ENCODE peak calls at places on chromosomes 1 and 21, in five cellular contexts. T, V, C, X and G are unnamed samples.

GRCh38 chr1:15501208-15502032 is 22.6 kb downstream of the CASP9 start:
- DNase-seq in V (peak; percentile 60), C (no peak), T (peak; percentile 80), X (peak; percentile 55), G (peak; percentile 55)

GRCh38 chr1:186798960-186799688 is 29.6 kb upstream of the PLA2G4A start:
- DNase-seq in C (no peak), V (peak; percentile 31), T (no peak), X (no peak), G (no peak)

GRCh38 chr1:11648039-11648438 is 6.2 kb downstream of the FBXO2 start:
- DNase-seq in V (no peak), T (no peak), X (peak; percentile 61), C (no peak), G (no peak)

GRCh38 chr1:165395522-165396300 is 39.2 kb upstream of the LMX1A start:
- DNase-seq in T (no peak), X (no peak), V (no peak), C (peak; percentile 9), G (no peak)

GRCh38 chr1:205664399-205665108 is 15.8 kb downstream of the SLC45A3 start:
- DNase-seq in T (no peak), C (no peak), X (peak; percentile 47), V (no peak), G (peak; percentile 33)

GRCh38 chr1:246355421-246356230 is 151.5 kb downstream of the SMYD3 start:
- DNase-seq in V (no peak), C (no peak), X (no peak), T (no peak), G (peak; percentile 44)

GRCh38 chr1:46613661-46614603 is 2.7 kb downstream of the MOB3C start:
- DNase-seq in T (no peak), C (peak; percentile 42), V (peak; percentile 14), X (no peak), G (peak; percentile 30)

GRCh38 chr1:844472-845026 is 79.2 kb upstream of the SAMD11 start:
- DNase-seq in C (no peak), V (no peak), X (no peak), T (no peak), G (no peak)

GRCh38 chr1:106798991-106799390 is 257.5 kb upstream of the PRMT6 start:
- DNase-seq in X (no peak), T (no peak), V (no peak), C (no peak), G (no peak)

GRCh38 chr21:31727181-31727580 is 4.7 kb downstream of the SCAF4 start:
- DNase-seq in V (no peak), C (no peak), X (no peak), T (no peak), G (no peak)

GRCh38 chr1:242524571-242525359 is at the start of gene PLD5:
- DNase-seq in X (no peak), V (peak; percentile 29), T (peak; percentile 40), C (no peak), G (no peak)

DNA sequence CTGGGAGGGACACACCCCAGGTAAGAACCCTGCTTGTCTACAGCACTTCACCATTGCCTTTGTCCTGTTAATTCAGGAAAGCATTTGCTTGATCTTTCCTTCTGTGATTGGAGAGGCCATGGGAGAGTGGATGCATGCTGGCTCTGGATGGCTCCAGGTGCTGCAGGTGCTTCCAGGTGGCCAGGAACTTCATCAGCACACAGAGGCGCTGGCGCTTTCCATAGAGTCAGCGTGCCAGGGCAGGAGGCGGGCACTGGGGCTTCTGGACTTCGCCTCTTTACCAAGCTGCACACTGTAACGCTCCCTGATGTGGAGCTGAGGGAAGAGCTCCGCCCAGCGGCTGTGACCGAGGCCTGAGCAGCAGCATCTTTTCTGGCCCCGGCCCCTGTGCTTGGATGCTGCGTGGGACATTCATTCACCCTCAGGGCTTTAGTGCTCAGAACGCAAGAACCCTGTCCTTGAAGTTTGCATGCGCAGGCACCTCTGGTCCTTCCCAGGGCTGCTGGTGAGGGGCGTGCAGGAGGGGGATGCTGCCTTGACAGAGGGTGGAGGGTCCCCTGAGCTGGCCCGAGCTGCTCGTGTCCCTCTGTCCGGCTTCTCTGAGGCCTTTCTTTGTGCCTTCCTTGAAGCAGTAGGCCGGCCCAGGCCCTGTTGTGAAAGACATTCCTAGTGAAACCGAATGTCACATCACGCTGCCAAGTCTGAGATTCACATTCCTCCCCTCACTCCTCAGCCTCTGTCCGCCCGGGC is 1.6 kb upstream of the MX2 start:
- DNase-seq in C (no peak), V (no peak), X (peak; percentile 46), T (no peak), G (no peak)
- TF ChIP-seq MYC in C (no peak), V (no peak), X (no peak), T (no peak), G (no peak)

GRCh38 chr1:85484716-85485115 is 19.8 kb upstream of the DDAH1 start:
- DNase-seq in T (no peak), X (no peak), V (no peak), C (no peak), G (no peak)

GRCh38 chr1:85490270-85490669 is 25.3 kb upstream of the DDAH1 start:
- DNase-seq in C (no peak), X (peak; percentile 20), T (no peak), V (no peak), G (no peak)

GRCh38 chr1:85484264-85484663 is 19.3 kb upstream of the DDAH1 start:
- DNase-seq in V (no peak), C (no peak), X (no peak), T (no peak), G (no peak)

GRCh38 chr1:85488126-85488525 is 23.2 kb upstream of the DDAH1 start:
- DNase-seq in X (no peak), V (no peak), T (no peak), C (no peak), G (no peak)
- H3K27ac ChIP-seq in X (no peak overlapping the region), V (no peak overlapping the region), T (no peak overlapping the region), C (no peak overlapping the region), G (no peak overlapping the region)

GRCh38 chr1:230495891-230496385 is 69.8 kb upstream of the PGBD5 start:
- DNase-seq in X (no peak), T (peak; percentile 51), V (peak; percentile 29), C (no peak), G (no peak)
- TF ChIP-seq MYC in X (no peak), T (no peak), V (no peak), C (no peak), G (no peak)

GRCh38 chr1:92969517-92969916 is 8.3 kb upstream of the DIPK1A start:
- DNase-seq in V (no peak), T (no peak), X (no peak), C (no peak), G (no peak)
- H3K27ac ChIP-seq in V (no peak overlapping the region), T (no peak overlapping the region), X (no peak overlapping the region), C (no peak overlapping the region), G (no peak overlapping the region)

GRCh38 chr1:34188418-34188817 is 11.7 kb downstream of the C1orf94 start:
- DNase-seq in X (no peak), V (no peak), T (no peak), C (no peak), G (no peak)
- TF ChIP-seq MYC in X (no peak), V (no peak), T (no peak), C (no peak), G (no peak)

GRCh38 chr21:28543975-28544374 is 448.7 kb downstream of the LTN1 start:
- DNase-seq in T (no peak), X (no peak), V (no peak), C (no peak), G (no peak)

GRCh38 chr21:28538987-28539622 is 453.6 kb downstream of the LTN1 start:
- DNase-seq in V (no peak), T (no peak), C (no peak), X (no peak), G (peak; percentile 88)

GRCh38 chr21:28539623-28539988 is 453.1 kb downstream of the LTN1 start:
- DNase-seq in T (no peak), V (no peak), X (no peak), C (no peak), G (no peak)

GRCh38 chr21:28540514-28540913 is 452.2 kb downstream of the LTN1 start:
- DNase-seq in C (no peak), T (no peak), V (no peak), X (no peak), G (peak; percentile 93)

GRCh38 chr21:28541371-28542112 is 451.1 kb downstream of the LTN1 start:
- DNase-seq in X (no peak), T (no peak), V (no peak), C (no peak), G (peak; percentile 28)
- H3K27ac ChIP-seq in X (no peak overlapping the region), T (no peak overlapping the region), V (no peak overlapping the region), C (no peak overlapping the region), G (peak overlapping the region; percentile 85)